ENCODE peak calls at places on chromosomes 11 and 22, in seven cellular contexts. I is substantia nigra; R is nucleus accumbens; J is NCI-H146; H is immature natural killer cell; X is kidney glomerular epithelial cell; Z is stimulated activated CD8-positive, alpha-beta memory T cell treated with anti-CD3 and anti-CD28 coated beads, Interleukin-12 subunit alpha, Interleukin-12 subunit beta, amount 100 ng/mL, for 1 hour. G is an unnamed sample.

GRCh38 chr11:69492201-69492991 is 10.9 kb downstream of the LINC01488 start:
- DNase-seq in I (no peak), R (no peak), J (no peak), H (no peak), X (no peak), Z (no peak), G (no peak)

GRCh38 chr11:18332302-18332701 is 9.9 kb downstream of the GTF2H1 start:
- DNase-seq in I (no peak), R (no peak), J (no peak), H (peak; percentile 10), X (peak; percentile 9), Z (no peak), G (no peak)

GRCh38 chr11:49995559-49995958 is 13.2 kb upstream of the OR4C12 start:
- DNase-seq in I (no peak), R (peak; percentile 48), J (peak; percentile 64), H (no peak), X (no peak), Z (no peak), G (no peak)

GRCh38 chr11:43779306-43779705 is 98.8 kb downstream of the HSD17B12 start:
- DNase-seq in I (no peak), R (no peak), J (no peak), H (no peak), X (no peak), Z (no peak), G (no peak)

GRCh38 chr11:33898957-33899356 is 7.1 kb upstream of the LMO2 start:
- DNase-seq in I (no peak), R (no peak), J (no peak), H (no peak), X (no peak), Z (no peak), G (no peak)

GRCh38 chr11:72069200-72069599 is 11.1 kb downstream of the NUMA1 start:
- DNase-seq in I (no peak), R (no peak), J (no peak), H (no peak), X (peak; percentile 15), Z (no peak), G (no peak)

GRCh38 chr11:75766449-75767227 is 1.9 kb upstream of the DGAT2 start:
- DNase-seq in I (no peak), R (no peak), J (no peak), H (no peak), X (no peak), Z (no peak), G (no peak)

GRCh38 chr11:83336993-83337392 is 50.8 kb upstream of the CCDC90B start:
- DNase-seq in I (no peak), R (no peak), J (no peak), H (no peak), X (no peak), Z (no peak), G (no peak)

GRCh38 chr11:34345012-34345804 is 12.6 kb downstream of the ABTB2 start:
- DNase-seq in I (no peak), R (no peak), J (peak; percentile 22), H (no peak), X (peak; percentile 84), Z (no peak), G (no peak)

GRCh38 chr22:31106651-31107205 is 640 bp downstream of the SELENOM start:
- DNase-seq in I (no peak), R (no peak), J (no peak), H (no peak), X (no peak), Z (no peak), G (no peak)

GRCh38 chr11:3382613-3383275 is 3.8 kb upstream of the ZNF195 start:
- DNase-seq in I (no peak), R (no peak), J (no peak), H (no peak), X (no peak), Z (no peak), G (no peak)

GRCh38 chr11:65539401-65540289 is 14.8 kb downstream of the SCYL1 start:
- DNase-seq in I (no peak), R (no peak), J (no peak), H (no peak), X (no peak), Z (no peak), G (no peak)

GRCh38 chr22:46573781-46574437 is 36.5 kb upstream of the CELSR1 start:
- DNase-seq in I (no peak), R (no peak), J (no peak), H (no peak), X (no peak), Z (no peak), G (no peak)

GRCh38 chr22:46664301-46664855 is 44.2 kb downstream of the GRAMD4 start:
- DNase-seq in I (no peak), R (no peak), J (no peak), H (no peak), X (no peak), Z (no peak), G (no peak)

GRCh38 chr11:5686426-5686825 is 1.6 kb upstream of the TRIM5 start:
- DNase-seq in I (no peak), R (no peak), J (no peak), H (no peak), X (no peak), Z (no peak), G (no peak)

GRCh38 chr11:125263268-125263790 is 98.8 kb downstream of the PKNOX2 start:
- DNase-seq in I (peak; percentile 46), R (peak; percentile 77), J (peak; percentile 6), H (no peak), X (peak; percentile 53), Z (no peak), G (no peak)

GRCh38 chr11:121039971-121040613 is 16.2 kb downstream of the TBCEL start:
- DNase-seq in I (no peak), R (no peak), J (no peak), H (no peak), X (no peak), Z (no peak), G (no peak)

GRCh38 chr11:61827573-61828378 is at the start of gene FADS2:
- DNase-seq in I (peak; percentile 90), R (peak; percentile 93), J (peak; percentile 99), H (peak; percentile 82), X (peak; percentile 82), Z (peak; percentile 35), G (peak; percentile 48)

GRCh38 chr11:830295-831131 is 2.2 kb upstream of the CD151 start:
- DNase-seq in I (no peak), R (peak; percentile 31), J (peak; percentile 86), H (peak; percentile 54), X (peak; percentile 57), Z (peak; percentile 42), G (peak; percentile 50)

GRCh38 chr11:34915136-34916013 is 804 bp downstream of the APIP start:
- DNase-seq in I (no peak), R (peak; percentile 83), J (peak; percentile 71), H (no peak), X (peak; percentile 79), Z (peak; percentile 6), G (no peak)

GRCh38 chr11:19508166-19508565 is 204.5 kb upstream of the NAV2 start:
- DNase-seq in I (no peak), R (no peak), J (no peak), H (no peak), X (no peak), Z (no peak), G (no peak)

GRCh38 chr11:16843307-16843706 is 104.9 kb downstream of the C11orf58 start:
- DNase-seq in I (no peak), R (no peak), J (peak; percentile 91), H (no peak), X (no peak), Z (no peak), G (no peak)

GRCh38 chr11:47946682-47947575 is 33.4 kb upstream of the PTPRJ start:
- DNase-seq in I (no peak), R (no peak), J (no peak), H (no peak), X (peak; percentile 95), Z (no peak), G (no peak)

GRCh38 chr22:48609279-48609865 is 1218.3 kb downstream of the BRD1 start:
- DNase-seq in I (no peak), R (no peak), J (no peak), H (no peak), X (no peak), Z (no peak), G (no peak)

GRCh38 chr11:112229746-112230433 is 3.7 kb downstream of the PTS start:
- DNase-seq in I (no peak), R (no peak), J (no peak), H (no peak), X (no peak), Z (no peak), G (no peak)

GRCh38 chr11:30244255-30244654 is 13.4 kb downstream of the FSHB start:
- DNase-seq in I (no peak), R (no peak), J (no peak), H (no peak), X (peak; percentile 72), Z (no peak), G (no peak)

GRCh38 chr11:64916848-64917662 is at the start of gene ATG2A:
- DNase-seq in I (peak; percentile 97), R (peak; percentile 99), J (peak; percentile 99), H (peak; percentile 98), X (peak; percentile 99), Z (peak; percentile 97), G (peak; percentile 99)

GRCh38 chr11:289706-290620 is 1.0 kb downstream of the PGGHG start:
- DNase-seq in I (no peak), R (no peak), J (no peak), H (no peak), X (no peak), Z (no peak), G (no peak)

GRCh38 chr11:118295834-118296454 is 8.6 kb upstream of the CD3E start:
- DNase-seq in I (no peak), R (no peak), J (no peak), H (peak; percentile 31), X (peak; percentile 51), Z (no peak), G (no peak)

G was measured in activated gamma-delta T cell treated with anti-CD3 and anti-CD28 coated beads, Interleukin-2, amount 50 U/mL, for 16 hours.